ENCODE peak calls at places on chromosomes 13 and 19, in seven cellular contexts. Q is cardiac fibroblast; R is mucosa of descending colon; V is CD8-positive, alpha-beta T cell; O is retinal pigment epithelial cell; X is Peyer's patch; E is mammary epithelial cell. U is an unnamed sample.

GRCh38 chr19:43586346-43586745 is 9.6 kb downstream of the IRGQ start:
- DNase-seq in Q (no peak), R (no peak), V (no peak), O (no peak), X (no peak), E (no peak), U (no peak)

GRCh38 chr19:11020423-11020822 is 59.6 kb downstream of the SMARCA4 start:
- DNase-seq in Q (no peak), R (no peak), V (no peak), O (no peak), X (no peak), E (no peak), U (no peak)

GRCh38 chr13:106183410-106184128 is 351.9 kb downstream of the EFNB2 start:
- DNase-seq in Q (no peak), R (no peak), V (no peak), O (no peak), X (no peak), E (no peak), U (no peak)

GRCh38 chr19:19752760-19753403 is 20.0 kb upstream of the ZNF14 start:
- DNase-seq in Q (no peak), R (no peak), V (no peak), O (no peak), X (no peak), E (no peak), U (no peak)

GRCh38 chr13:103349664-103350063 is 283.4 kb upstream of the SLC10A2 start:
- DNase-seq in Q (no peak), R (no peak), V (no peak), O (no peak), X (no peak), E (no peak), U (no peak)

GRCh38 chr13:111295896-111296295 is 24.5 kb upstream of the TEX29 start:
- DNase-seq in Q (no peak), R (no peak), V (no peak), O (no peak), X (no peak), E (no peak), U (no peak)

GRCh38 chr19:15432018-15432494 is 13.3 kb upstream of the AKAP8L start:
- DNase-seq in Q (no peak), R (no peak), V (no peak), O (no peak), X (peak), E (no peak), U (no peak)

GRCh38 chr13:79775830-79776229 is 294.9 kb downstream of the NDFIP2 start:
- DNase-seq in Q (peak), R (no peak), V (no peak), O (peak), X (no peak), E (peak), U (peak)

GRCh38 chr13:109914111-109914510 is 127.7 kb upstream of the IRS2 start:
- DNase-seq in Q (no peak), R (no peak), V (no peak), O (no peak), X (no peak), E (no peak), U (no peak)

GRCh38 chr19:6020972-6021805 is 43.2 kb upstream of the RANBP3 start:
- DNase-seq in Q (no peak), R (peak), V (no peak), O (no peak), X (peak), E (no peak), U (no peak)

GRCh38 chr13:75432045-75432444 is 49.9 kb downstream of the TBC1D4 start:
- DNase-seq in Q (peak), R (no peak), V (no peak), O (no peak), X (no peak), E (no peak), U (peak)

GRCh38 chr13:75416327-75417005 is 65.5 kb downstream of the TBC1D4 start:
- DNase-seq in Q (no peak), R (no peak), V (no peak), O (no peak), X (no peak), E (no peak), U (peak)

GRCh38 chr13:80712026-80712425 is 371.1 kb upstream of the SPRY2 start:
- DNase-seq in Q (peak), R (no peak), V (no peak), O (no peak), X (no peak), E (no peak), U (peak)

GRCh38 chr13:60431108-60431700 is 34.2 kb downstream of the TDRD3 start:
- DNase-seq in Q (peak), R (no peak), V (no peak), O (peak), X (no peak), E (peak), U (peak)

GRCh38 chr19:42553292-42554045 is 25.2 kb upstream of the CEACAM1 start:
- DNase-seq in Q (peak), R (peak), V (no peak), O (no peak), X (no peak), E (peak), U (peak)

GRCh38 chr13:102726430-102726829 is 31.6 kb upstream of the METTL21C start:
- DNase-seq in Q (no peak), R (no peak), V (no peak), O (no peak), X (no peak), E (peak), U (peak)

GRCh38 chr19:52099497-52100138 is 4.1 kb upstream of the ZNF841 start:
- DNase-seq in Q (peak), R (no peak), V (no peak), O (no peak), X (no peak), E (peak), U (peak)

GRCh38 chr19:35843676-35844481 is 8.4 kb downstream of the NPHS1 start:
- DNase-seq in Q (peak), R (peak), V (no peak), O (no peak), X (no peak), E (peak), U (peak)

GRCh38 chr19:426725-427445 is 17.9 kb upstream of the C2CD4C start:
- DNase-seq in Q (no peak), R (no peak), V (peak), O (peak), X (no peak), E (no peak), U (no peak)

GRCh38 chr19:29505034-29505824 is 20.6 kb upstream of the VSTM2B start:
- DNase-seq in Q (no peak), R (peak), V (no peak), O (no peak), X (no peak), E (no peak), U (no peak)

GRCh38 chr19:42092350-42092749 is 16.4 kb downstream of the ZNF574 start:
- DNase-seq in Q (peak), R (no peak), V (peak), O (no peak), X (no peak), E (peak), U (no peak)

GRCh38 chr19:45613926-45614725 is 12.1 kb upstream of the GPR4 start:
- DNase-seq in Q (peak), R (peak), V (no peak), O (peak), X (peak), E (peak), U (peak)

GRCh38 chr19:39438270-39438934 is 2.7 kb upstream of the RPS16 start:
- DNase-seq in Q (peak), R (no peak), V (no peak), O (no peak), X (no peak), E (peak), U (no peak)

GRCh38 chr13:108560092-108560491 is 69.3 kb upstream of the MYO16 start:
- DNase-seq in Q (no peak), R (no peak), V (no peak), O (no peak), X (no peak), E (no peak), U (no peak)

GRCh38 chr19:4379383-4380253 is 20.7 kb downstream of the SH3GL1 start:
- DNase-seq in Q (peak), R (no peak), V (peak), O (no peak), X (no peak), E (peak), U (peak)

GRCh38 chr13:102327119-102327617 is 74.7 kb downstream of the FGF14 start:
- DNase-seq in Q (no peak), R (no peak), V (no peak), O (no peak), X (no peak), E (no peak), U (no peak)

GRCh38 chr19:2042485-2043268 is 8.4 kb downstream of the MKNK2 start:
- DNase-seq in Q (no peak), R (peak), V (no peak), O (no peak), X (peak), E (no peak), U (no peak)

GRCh38 chr19:35249848-35250711 is 1.3 kb downstream of the LSR start:
- DNase-seq in Q (no peak), R (no peak), V (no peak), O (no peak), X (peak), E (no peak), U (no peak)

GRCh38 chr19:45340232-45340898 is at the start of gene KLC3:
- DNase-seq in Q (no peak), R (peak), V (no peak), O (no peak), X (peak), E (peak), U (no peak)

GRCh38 chr13:34942732-34943674 is 933 bp downstream of the NBEA start:
- DNase-seq in Q (no peak), R (peak), V (no peak), O (no peak), X (peak), E (no peak), U (no peak)

GRCh38 chr19:974564-975257 is 9.4 kb upstream of the WDR18 start:
- DNase-seq in Q (no peak), R (no peak), V (no peak), O (no peak), X (no peak), E (no peak), U (no peak)

GRCh38 chr13:48232420-48233096 is 448 bp upstream of the ITM2B start:
- DNase-seq in Q (peak), R (no peak), V (no peak), O (no peak), X (peak), E (no peak), U (peak)

GRCh38 chr19:58440556-58440955 is 603 bp upstream of the ZNF132 start:
- DNase-seq in Q (no peak), R (no peak), V (no peak), O (no peak), X (no peak), E (no peak), U (no peak)

GRCh38 chr13:64471916-64472315 is 2758.2 kb downstream of the PCDH9 start:
- DNase-seq in Q (peak), R (no peak), V (no peak), O (no peak), X (no peak), E (peak), U (peak)

GRCh38 chr13:30413842-30414241 is 8.5 kb upstream of the UBE2L5 start:
- DNase-seq in Q (no peak), R (no peak), V (no peak), O (no peak), X (no peak), E (no peak), U (no peak)

DNA sequence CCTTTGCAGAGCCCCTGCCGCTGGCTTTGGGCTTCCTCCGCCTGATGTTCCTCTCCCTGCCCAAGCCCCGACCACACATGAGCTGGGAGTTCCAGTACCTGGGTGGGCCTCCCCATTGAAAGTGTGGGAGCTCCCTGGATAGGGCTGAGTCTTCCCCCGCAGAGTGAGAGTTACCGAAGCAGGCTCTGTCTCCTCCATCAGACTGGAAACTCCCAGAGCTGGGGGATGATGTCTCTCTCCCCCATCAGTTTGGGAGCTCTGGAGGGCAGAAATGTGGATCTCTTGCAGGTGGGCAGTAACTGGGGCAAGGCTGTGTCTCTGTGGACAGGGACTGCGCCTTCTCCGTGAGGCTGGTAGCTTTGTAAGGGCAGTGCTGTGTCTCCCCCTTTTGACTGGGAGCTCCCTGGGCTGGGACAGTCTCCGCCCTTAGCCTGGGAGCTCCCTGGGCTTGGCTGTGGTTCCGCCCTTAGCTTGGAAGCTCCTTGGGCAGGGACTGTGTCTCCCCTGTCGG is 767 bp downstream of the DCAF15 start:
- DNase-seq in Q (peak), R (peak), V (no peak), O (no peak), X (peak), E (peak), U (peak)
- TF ChIP-seq CTCF in Q (no peak), R (no peak), V (no peak), O (peak), X (no peak), E (peak), U (peak)

GRCh38 chr13:114140909-114141255 is 8.5 kb upstream of the RASA3 start:
- DNase-seq in Q (no peak), R (peak), V (peak), O (no peak), X (peak), E (no peak), U (no peak)
- H3K4me3 ChIP-seq in Q (no peak), R (no peak), V (peak), O (no peak), X (peak), E (no peak), U (no peak)

DNA sequence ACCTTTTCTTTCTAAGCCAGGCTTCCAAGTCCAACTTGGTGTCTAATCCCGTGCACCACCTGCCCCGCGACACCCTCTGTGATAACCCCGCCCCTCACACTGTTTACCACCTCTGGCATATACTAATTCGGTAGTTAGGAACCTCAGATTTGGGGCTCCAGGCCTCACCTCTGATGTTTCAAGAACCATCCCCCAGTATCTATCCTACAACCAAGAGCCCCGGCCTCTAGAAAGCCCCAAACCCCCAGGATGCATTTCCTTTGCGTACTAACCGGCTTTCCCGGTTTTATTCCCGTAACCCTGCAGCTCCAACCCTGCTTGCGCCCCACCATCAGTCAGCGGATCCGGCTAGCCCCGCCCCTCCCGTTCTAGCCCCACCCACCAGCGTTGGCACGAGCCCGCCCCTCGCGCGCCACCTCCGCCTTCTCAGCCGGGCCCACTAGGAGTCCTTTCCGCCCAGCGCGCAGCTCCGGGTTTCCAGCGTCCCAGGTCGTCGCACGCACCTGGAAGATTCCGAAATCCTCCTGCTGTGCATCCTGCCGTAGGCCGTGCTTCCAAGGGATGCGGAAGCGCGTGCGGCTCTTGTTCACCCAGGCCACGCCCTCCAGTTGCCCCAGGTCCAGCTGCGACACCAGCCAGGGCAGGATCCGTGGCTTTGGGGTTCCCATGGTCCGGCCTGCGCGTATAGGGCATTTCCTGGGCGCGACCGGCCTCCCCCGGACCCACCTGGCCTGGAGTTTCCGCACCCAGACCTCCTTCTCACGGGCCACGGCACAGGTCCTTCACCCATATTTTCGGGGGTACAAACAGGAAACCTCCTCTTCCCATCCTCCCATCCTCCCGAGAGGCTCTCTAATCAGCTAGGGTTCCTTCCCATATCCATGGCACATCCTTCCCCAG is 1.2 kb downstream of the IRF3 start:
- DNase-seq in Q (peak), R (peak), V (peak), O (peak), X (peak), E (peak), U (peak)
- TF ChIP-seq CTCF in Q (no peak), R (no peak), V (peak), O (peak), X (no peak), E (no peak), U (no peak)

GRCh38 chr13:73335226-73335625 is 276.4 kb downstream of the KLF5 start:
- DNase-seq in Q (peak), R (no peak), V (no peak), O (peak), X (no peak), E (peak), U (peak)
- H3K4me3 ChIP-seq in Q (no peak), R (no peak), V (no peak), O (no peak), X (no peak), E (no peak), U (no peak)

GRCh38 chr13:112711528-112712265 is 21.9 kb downstream of the ATP11A start:
- DNase-seq in Q (peak), R (no peak), V (no peak), O (peak), X (peak), E (peak), U (peak)
- TF ChIP-seq CTCF in Q (no peak), R (no peak), V (no peak), O (peak), X (no peak), E (peak), U (peak)

DNA sequence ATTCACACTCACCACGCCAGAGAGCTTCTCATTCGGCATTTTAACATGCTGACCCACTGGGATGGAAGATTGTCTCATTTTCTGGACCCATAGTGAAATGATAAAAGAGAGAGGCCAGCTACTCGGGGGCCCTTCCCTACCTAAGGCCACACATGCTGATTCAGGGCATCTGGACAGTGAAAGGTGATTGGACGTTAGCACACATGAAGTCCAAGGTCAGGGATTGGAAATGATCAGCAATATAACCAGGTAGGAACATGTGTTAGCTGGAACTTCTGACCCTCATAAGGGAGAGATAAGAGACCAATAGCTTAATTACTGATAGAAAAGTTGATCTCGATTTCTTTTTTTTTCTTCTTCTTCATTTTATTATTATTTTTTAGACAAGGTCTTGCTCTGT is 183.6 kb downstream of the NUFIP1 start:
- DNase-seq in Q (no peak), R (no peak), V (no peak), O (no peak), X (no peak), E (no peak), U (no peak)
- H3K4me3 ChIP-seq in Q (no peak), R (no peak), V (no peak), O (no peak), X (no peak), E (no peak), U (no peak)

U was measured in fibroblast of mammary gland.